ENCODE peak calls at places on chromosomes 5 and 9, in eight cellular contexts. One of them, this sample, is unnamed.

GRCh38 chr9:115204827-115205506 is 87.0 kb upstream of the TNC start:
- DNase-seq in effector CD4-positive, alpha-beta T cell: no peak
- DNase-seq in mesothelial cell of epicardium: no peak
- DNase-seq in HT1080: peak
- DNase-seq in HT-29: peak
- DNase-seq in central memory CD4-positive, alpha-beta T cell: no peak
- DNase-seq in activated CD4-positive, alpha-beta T cell treated with anti-CD3 and anti-CD28 coated beads, Interleukin-2, amount 10 ng/mL, durations not matched to agents 7 days and 5 days: no peak
- DNase-seq in PC-3: peak
- DNase-seq in this sample: no peak

GRCh38 chr9:99497641-99498040 is 275.6 kb downstream of the SEC61B start:
- DNase-seq in activated CD4-positive, alpha-beta T cell treated with anti-CD3 and anti-CD28 coated beads, Interleukin-2, amount 10 ng/mL, durations not matched to agents 7 days and 5 days: no peak
- DNase-seq in HT-29: no peak
- DNase-seq in mesothelial cell of epicardium: no peak
- DNase-seq in effector CD4-positive, alpha-beta T cell: no peak
- DNase-seq in HT1080: no peak
- DNase-seq in PC-3: peak
- DNase-seq in central memory CD4-positive, alpha-beta T cell: no peak
- DNase-seq in this sample: no peak

GRCh38 chr5:133291524-133291923 is 239.7 kb downstream of the HSPA4 start:
- DNase-seq in HT-29: no peak
- DNase-seq in mesothelial cell of epicardium: no peak
- DNase-seq in HT1080: no peak
- DNase-seq in central memory CD4-positive, alpha-beta T cell: no peak
- DNase-seq in PC-3: no peak
- DNase-seq in effector CD4-positive, alpha-beta T cell: no peak
- DNase-seq in activated CD4-positive, alpha-beta T cell treated with anti-CD3 and anti-CD28 coated beads, Interleukin-2, amount 10 ng/mL, durations not matched to agents 7 days and 5 days: no peak
- DNase-seq in this sample: no peak

GRCh38 chr5:68550031-68550430 is 334.5 kb downstream of the PIK3R1 start:
- DNase-seq in HT1080: no peak
- DNase-seq in central memory CD4-positive, alpha-beta T cell: no peak
- DNase-seq in mesothelial cell of epicardium: no peak
- DNase-seq in effector CD4-positive, alpha-beta T cell: no peak
- DNase-seq in HT-29: no peak
- DNase-seq in PC-3: no peak
- DNase-seq in activated CD4-positive, alpha-beta T cell treated with anti-CD3 and anti-CD28 coated beads, Interleukin-2, amount 10 ng/mL, durations not matched to agents 7 days and 5 days: no peak
- DNase-seq in this sample: no peak

GRCh38 chr9:129232839-129233568 is 54.9 kb upstream of the IER5L start:
- DNase-seq in mesothelial cell of epicardium: no peak
- DNase-seq in HT-29: no peak
- DNase-seq in PC-3: no peak
- DNase-seq in effector CD4-positive, alpha-beta T cell: no peak
- DNase-seq in HT1080: no peak
- DNase-seq in central memory CD4-positive, alpha-beta T cell: no peak
- DNase-seq in activated CD4-positive, alpha-beta T cell treated with anti-CD3 and anti-CD28 coated beads, Interleukin-2, amount 10 ng/mL, durations not matched to agents 7 days and 5 days: no peak
- DNase-seq in this sample: no peak

GRCh38 chr9:71079451-71079850 is 42.0 kb downstream of the TRPM3 start:
- DNase-seq in activated CD4-positive, alpha-beta T cell treated with anti-CD3 and anti-CD28 coated beads, Interleukin-2, amount 10 ng/mL, durations not matched to agents 7 days and 5 days: no peak
- DNase-seq in HT-29: no peak
- DNase-seq in HT1080: no peak
- DNase-seq in mesothelial cell of epicardium: no peak
- DNase-seq in PC-3: peak
- DNase-seq in effector CD4-positive, alpha-beta T cell: no peak
- DNase-seq in central memory CD4-positive, alpha-beta T cell: no peak
- DNase-seq in this sample: no peak

GRCh38 chr9:131645078-131645776 is 94.6 kb downstream of the RAPGEF1 start:
- DNase-seq in HT1080: no peak
- DNase-seq in activated CD4-positive, alpha-beta T cell treated with anti-CD3 and anti-CD28 coated beads, Interleukin-2, amount 10 ng/mL, durations not matched to agents 7 days and 5 days: no peak
- DNase-seq in mesothelial cell of epicardium: no peak
- DNase-seq in effector CD4-positive, alpha-beta T cell: no peak
- DNase-seq in central memory CD4-positive, alpha-beta T cell: no peak
- DNase-seq in PC-3: no peak
- DNase-seq in HT-29: no peak
- DNase-seq in this sample: no peak

GRCh38 chr9:136062657-136063439 is 32.2 kb downstream of the NACC2 start:
- DNase-seq in HT-29: no peak
- DNase-seq in mesothelial cell of epicardium: no peak
- DNase-seq in activated CD4-positive, alpha-beta T cell treated with anti-CD3 and anti-CD28 coated beads, Interleukin-2, amount 10 ng/mL, durations not matched to agents 7 days and 5 days: no peak
- DNase-seq in effector CD4-positive, alpha-beta T cell: no peak
- DNase-seq in HT1080: no peak
- DNase-seq in PC-3: no peak
- DNase-seq in central memory CD4-positive, alpha-beta T cell: no peak
- DNase-seq in this sample: no peak

GRCh38 chr5:78509884-78510769 is 138.4 kb downstream of the LHFPL2 start:
- DNase-seq in HT-29: peak
- DNase-seq in central memory CD4-positive, alpha-beta T cell: peak
- DNase-seq in HT1080: no peak
- DNase-seq in PC-3: peak
- DNase-seq in mesothelial cell of epicardium: no peak
- DNase-seq in effector CD4-positive, alpha-beta T cell: no peak
- DNase-seq in activated CD4-positive, alpha-beta T cell treated with anti-CD3 and anti-CD28 coated beads, Interleukin-2, amount 10 ng/mL, durations not matched to agents 7 days and 5 days: peak
- DNase-seq in this sample: peak

GRCh38 chr5:128674837-128675446 is 136.9 kb upstream of the FBN2 start:
- DNase-seq in central memory CD4-positive, alpha-beta T cell: peak
- DNase-seq in PC-3: peak
- DNase-seq in activated CD4-positive, alpha-beta T cell treated with anti-CD3 and anti-CD28 coated beads, Interleukin-2, amount 10 ng/mL, durations not matched to agents 7 days and 5 days: peak
- DNase-seq in HT1080: peak
- DNase-seq in effector CD4-positive, alpha-beta T cell: no peak
- DNase-seq in mesothelial cell of epicardium: no peak
- DNase-seq in HT-29: peak
- DNase-seq in this sample: no peak

GRCh38 chr9:86217076-86217475 is 42.4 kb downstream of the C9orf153 start:
- DNase-seq in activated CD4-positive, alpha-beta T cell treated with anti-CD3 and anti-CD28 coated beads, Interleukin-2, amount 10 ng/mL, durations not matched to agents 7 days and 5 days: no peak
- DNase-seq in HT1080: no peak
- DNase-seq in mesothelial cell of epicardium: no peak
- DNase-seq in HT-29: no peak
- DNase-seq in central memory CD4-positive, alpha-beta T cell: no peak
- DNase-seq in effector CD4-positive, alpha-beta T cell: no peak
- DNase-seq in PC-3: no peak
- DNase-seq in this sample: no peak

GRCh38 chr5:56460681-56461191 is 227.6 kb upstream of the ANKRD55 start:
- DNase-seq in HT-29: no peak
- DNase-seq in activated CD4-positive, alpha-beta T cell treated with anti-CD3 and anti-CD28 coated beads, Interleukin-2, amount 10 ng/mL, durations not matched to agents 7 days and 5 days: no peak
- DNase-seq in HT1080: no peak
- DNase-seq in mesothelial cell of epicardium: no peak
- DNase-seq in central memory CD4-positive, alpha-beta T cell: no peak
- DNase-seq in effector CD4-positive, alpha-beta T cell: no peak
- DNase-seq in PC-3: no peak
- DNase-seq in this sample: no peak

GRCh38 chr5:125190232-125191051 is 444.0 kb upstream of the ZNF608 start:
- DNase-seq in activated CD4-positive, alpha-beta T cell treated with anti-CD3 and anti-CD28 coated beads, Interleukin-2, amount 10 ng/mL, durations not matched to agents 7 days and 5 days: no peak
- DNase-seq in HT1080: peak
- DNase-seq in central memory CD4-positive, alpha-beta T cell: no peak
- DNase-seq in mesothelial cell of epicardium: no peak
- DNase-seq in PC-3: peak
- DNase-seq in effector CD4-positive, alpha-beta T cell: no peak
- DNase-seq in HT-29: no peak
- DNase-seq in this sample: no peak

GRCh38 chr9:83281306-83282255 is 218.6 kb upstream of the RASEF start:
- DNase-seq in mesothelial cell of epicardium: no peak
- DNase-seq in effector CD4-positive, alpha-beta T cell: no peak
- DNase-seq in activated CD4-positive, alpha-beta T cell treated with anti-CD3 and anti-CD28 coated beads, Interleukin-2, amount 10 ng/mL, durations not matched to agents 7 days and 5 days: no peak
- DNase-seq in HT-29: peak
- DNase-seq in central memory CD4-positive, alpha-beta T cell: no peak
- DNase-seq in HT1080: peak
- DNase-seq in PC-3: peak
- DNase-seq in this sample: no peak